ENCODE peak calls at places on chromosome 17, in ten cellular contexts. X is K562, U is IMR-90, M is ovary, C is PC-9, Q is tibial nerve, F is choroid plexus epithelial cell, D is spleen, Y is cardiac muscle cell, H is fibroblast of lung. R is an unnamed sample.

GRCh38 chr17:10738516-10739258 is 8.9 kb upstream of the TMEM220 start:
- DNase-seq in X (no peak), U (no peak), M (no peak), C (no peak), Q (no peak), F (no peak), D (no peak), Y (peak), H (no peak), R (no peak)

GRCh38 chr17:51034800-51035199 is 85.9 kb downstream of the SPAG9 start:
- DNase-seq in X (no peak), U (no peak), M (no peak), C (no peak), Q (no peak), F (no peak), D (no peak), Y (no peak), H (no peak), R (no peak)

GRCh38 chr17:55496094-55496881 is 15.0 kb downstream of the SMIM36 start:
- DNase-seq in X (no peak), U (peak), M (no peak), C (no peak), Q (no peak), F (peak), D (no peak), Y (peak), H (peak), R (peak)

GRCh38 chr17:83067071-83067717 is 12.2 kb upstream of the METRNL start:
- DNase-seq in X (no peak), U (no peak), M (peak), C (no peak), Q (peak), F (no peak), D (peak), Y (no peak), H (no peak), R (no peak)

GRCh38 chr17:77728022-77728671 is 230.4 kb upstream of the TNRC6C start:
- DNase-seq in X (no peak), U (no peak), M (no peak), C (no peak), Q (peak), F (peak), D (no peak), Y (peak), H (no peak), R (no peak)

GRCh38 chr17:74960739-74961342 is 11.7 kb downstream of the HID1 start:
- DNase-seq in X (peak), U (peak), M (no peak), C (peak), Q (no peak), F (peak), D (no peak), Y (peak), H (peak), R (peak)

GRCh38 chr17:29138184-29138955 is 41.8 kb downstream of the MYO18A start:
- DNase-seq in X (no peak), U (peak), M (no peak), C (no peak), Q (no peak), F (no peak), D (no peak), Y (no peak), H (peak), R (peak)

GRCh38 chr17:63479495-63480184 is 2.8 kb downstream of the ACE start:
- DNase-seq in X (no peak), U (no peak), M (no peak), C (no peak), Q (no peak), F (no peak), D (peak), Y (no peak), H (no peak), R (no peak)

GRCh38 chr17:73548620-73549311 is 95.5 kb downstream of the SDK2 start:
- DNase-seq in X (no peak), U (no peak), M (no peak), C (no peak), Q (no peak), F (no peak), D (no peak), Y (no peak), H (no peak), R (peak)

GRCh38 chr17:8119575-8120519 is 1.5 kb upstream of the ALOXE3 start:
- DNase-seq in X (no peak), U (peak), M (peak), C (peak), Q (peak), F (peak), D (peak), Y (peak), H (peak), R (peak)

DNA sequence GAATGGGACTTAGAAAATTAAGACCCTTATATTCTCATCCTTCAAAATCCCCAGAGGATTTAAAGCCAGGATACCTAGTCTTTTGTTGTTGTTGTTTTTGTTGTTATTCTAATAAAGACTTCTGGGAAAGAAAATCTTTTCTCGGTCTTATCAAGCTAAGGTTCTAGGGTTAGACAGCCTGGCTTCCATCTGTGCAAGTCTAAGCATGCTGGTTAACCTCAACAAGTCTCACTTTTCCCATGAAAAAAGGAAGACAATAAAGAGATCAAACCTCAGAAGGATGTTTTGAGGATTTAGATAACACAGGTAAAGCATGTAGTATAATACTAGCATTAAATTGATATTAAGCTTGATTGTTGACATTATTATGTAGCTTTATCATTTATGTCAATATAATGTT is 486.4 kb upstream of the SOX9 start:
- DNase-seq in X (no peak), U (no peak), M (no peak), C (no peak), Q (no peak), F (no peak), D (no peak), Y (no peak), H (peak), R (peak)
- H3K4me3 ChIP-seq in X (no peak), U (no peak), M (no peak), C (no peak), Q (no peak), F (no peak), D (no peak), Y (no peak), H (no peak), R (no peak)

DNA sequence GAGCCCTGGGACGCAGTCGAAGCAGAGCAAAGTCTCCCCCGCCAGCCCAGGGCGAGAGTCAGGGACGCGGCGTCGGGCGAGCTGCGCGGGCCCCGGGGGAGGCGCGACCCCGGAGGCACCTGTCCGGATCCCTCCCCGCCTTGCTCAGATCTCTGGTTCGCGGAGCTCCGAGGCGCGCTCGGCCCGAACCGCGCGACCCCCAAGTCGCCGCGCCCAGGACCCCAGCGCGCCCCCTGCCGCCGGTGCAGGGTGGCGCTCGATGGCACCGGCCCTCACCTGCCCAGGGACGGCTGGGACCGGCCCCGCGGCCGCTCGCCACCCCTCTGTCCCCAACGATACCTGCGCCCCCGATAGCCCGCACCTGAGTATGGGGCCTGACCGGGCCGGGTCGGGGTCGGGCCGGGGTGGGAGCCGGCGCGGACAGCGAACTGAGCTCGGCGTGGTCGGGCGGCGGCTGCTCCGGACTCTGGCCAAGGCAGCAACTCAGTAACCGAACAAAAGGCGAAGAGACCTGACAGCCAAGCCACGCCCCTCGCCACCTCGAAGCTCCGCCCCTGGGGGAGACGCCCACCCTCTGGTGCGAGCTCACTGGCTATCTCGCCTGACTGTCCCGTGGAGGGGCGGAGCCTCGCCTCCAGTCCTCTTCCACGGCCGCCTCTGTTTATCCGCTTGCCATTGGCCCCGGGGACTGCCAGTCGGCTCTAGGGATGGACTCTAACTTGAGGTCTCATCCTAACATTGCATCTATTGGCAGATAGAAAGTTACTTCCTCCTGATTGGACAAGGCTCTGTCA is at the start of gene JUP:
- DNase-seq in X (peak), U (peak), M (peak), C (peak), Q (peak), F (peak), D (peak), Y (peak), H (peak), R (peak)
- TF ChIP-seq CTCF in X (peak), U (peak), M (peak), C (peak), Q (peak), F (peak), D (peak), Y (peak), H (peak), R (no peak)

GRCh38 chr17:66540131-66540781 is 237.8 kb downstream of the PRKCA start:
- DNase-seq in X (no peak), U (peak), M (peak), C (no peak), Q (peak), F (peak), D (no peak), Y (peak), H (peak), R (peak)
- H3K4me3 ChIP-seq in X (no peak), U (no peak), M (no peak), C (no peak), Q (no peak), F (peak), D (no peak), Y (no peak), H (peak), R (no peak)

GRCh38 chr17:41615454-41615853 is 2.9 kb upstream of the KRT16 start:
- DNase-seq in X (no peak), U (no peak), M (no peak), C (peak), Q (no peak), F (no peak), D (no peak), Y (no peak), H (peak), R (peak)
- TF ChIP-seq CTCF in X (no peak), U (no peak), M (no peak), C (no peak), Q (no peak), F (no peak), D (no peak), Y (no peak), H (no peak), R (peak)

GRCh38 chr17:78934681-78935418 is 9.7 kb upstream of the TIMP2 start:
- DNase-seq in X (no peak), U (peak), M (peak), C (no peak), Q (no peak), F (no peak), D (no peak), Y (no peak), H (peak), R (no peak)
- H3K4me3 ChIP-seq in X (no peak), U (no peak), M (peak), C (peak), Q (no peak), F (no peak), D (no peak), Y (no peak), H (no peak), R (no peak)

DNA sequence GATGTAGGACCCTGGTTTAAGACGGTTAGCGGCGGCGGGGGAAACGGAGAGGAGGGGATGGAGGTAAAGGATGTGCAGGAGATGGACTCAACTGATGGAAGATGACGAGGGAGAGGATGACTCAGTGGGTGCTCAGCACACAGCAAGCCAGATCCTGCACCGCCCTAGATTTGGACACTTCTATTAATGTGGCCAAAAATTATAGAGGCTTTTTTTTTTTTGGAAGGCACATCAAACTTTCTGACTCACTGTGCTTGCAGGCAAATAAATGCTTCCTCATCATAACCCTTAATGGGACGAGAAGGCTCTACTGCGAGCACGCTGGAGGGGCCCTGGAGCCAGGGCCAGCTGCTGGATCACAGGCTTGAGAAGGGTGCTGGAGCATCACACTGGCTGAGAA is 36.0 kb downstream of the RTN4RL1 start:
- DNase-seq in X (no peak), U (peak), M (peak), C (peak), Q (no peak), F (peak), D (no peak), Y (peak), H (peak), R (peak)
- TF ChIP-seq CTCF in X (no peak), U (no peak), M (no peak), C (no peak), Q (no peak), F (no peak), D (no peak), Y (no peak), H (no peak), R (no peak)

GRCh38 chr17:81715107-81715871 is 3.2 kb downstream of the SLC25A10 start:
- DNase-seq in X (no peak), U (no peak), M (no peak), C (no peak), Q (no peak), F (no peak), D (no peak), Y (no peak), H (no peak), R (no peak)

GRCh38 chr17:81712468-81713003 is 452 bp downstream of the SLC25A10 start:
- DNase-seq in X (peak), U (no peak), M (no peak), C (peak), Q (no peak), F (peak), D (no peak), Y (peak), H (no peak), R (peak)

GRCh38 chr17:81713004-81713555 is 996 bp downstream of the SLC25A10 start:
- DNase-seq in X (no peak), U (no peak), M (no peak), C (peak), Q (no peak), F (no peak), D (peak), Y (peak), H (no peak), R (peak)

GRCh38 chr17:81714412-81715106 is 2.5 kb downstream of the SLC25A10 start:
- DNase-seq in X (no peak), U (no peak), M (no peak), C (no peak), Q (no peak), F (no peak), D (no peak), Y (no peak), H (no peak), R (no peak)

DNA sequence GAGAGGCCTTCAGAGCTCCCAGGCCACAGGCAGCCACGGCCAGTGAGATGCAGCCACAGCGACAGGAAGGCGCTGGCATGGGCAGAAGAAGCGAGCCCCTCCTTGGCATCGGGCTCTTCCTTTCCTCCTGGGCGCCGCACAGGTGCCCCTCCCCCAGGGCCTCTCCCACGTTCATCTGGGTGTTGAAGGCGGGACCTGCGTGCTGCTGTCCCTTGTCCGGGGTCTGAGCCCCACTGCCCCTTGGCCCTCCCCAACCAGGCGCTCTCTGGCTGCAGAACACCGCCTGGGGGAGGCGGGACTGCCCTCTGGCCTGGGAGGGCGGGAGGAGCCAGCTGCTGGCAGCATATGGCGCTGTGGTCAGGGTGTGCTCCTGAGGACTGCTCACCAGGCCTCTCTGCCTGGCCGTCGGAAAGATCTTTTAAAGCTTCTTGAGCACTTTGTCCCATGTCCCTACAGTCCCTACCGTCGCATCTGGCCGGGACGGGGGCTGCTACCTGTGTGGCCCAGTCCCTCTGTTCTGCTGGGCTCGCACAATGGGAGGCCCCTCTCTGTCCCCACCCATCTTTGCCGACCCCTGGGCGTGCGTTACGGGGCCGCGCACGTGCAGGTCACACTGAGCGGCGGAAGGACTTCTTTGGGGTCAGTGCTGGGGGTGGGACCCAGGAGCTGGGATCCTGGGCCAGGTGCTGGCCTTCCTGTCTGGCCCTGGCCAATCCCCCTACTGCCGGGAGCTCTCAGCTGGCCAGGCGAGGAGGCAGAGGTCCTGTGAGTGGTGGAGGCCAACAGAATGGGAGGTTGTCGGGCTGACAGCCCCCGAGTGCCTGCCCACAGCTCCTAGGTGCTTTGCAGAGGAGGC is 1.7 kb downstream of the SLC25A10 start:
- DNase-seq in X (peak), U (no peak), M (no peak), C (peak), Q (no peak), F (no peak), D (peak), Y (no peak), H (no peak), R (no peak)
- H3K4me3 ChIP-seq in X (peak), U (no peak), M (no peak), C (peak), Q (peak), F (no peak), D (no peak), Y (no peak), H (no peak), R (peak)

GRCh38 chr17:38871992-38872605 is 2.2 kb downstream of the LASP1 start:
- DNase-seq in X (no peak), U (no peak), M (no peak), C (no peak), Q (no peak), F (no peak), D (peak), Y (no peak), H (no peak), R (no peak)

GRCh38 chr17:38870259-38871165 is 654 bp downstream of the LASP1 start:
- DNase-seq in X (peak), U (peak), M (peak), C (peak), Q (peak), F (peak), D (peak), Y (peak), H (peak), R (peak)

GRCh38 chr17:38872671-38873385 is 3.0 kb downstream of the LASP1 start:
- DNase-seq in X (no peak), U (no peak), M (no peak), C (no peak), Q (no peak), F (no peak), D (no peak), Y (no peak), H (no peak), R (no peak)

GRCh38 chr17:38869647-38870258 is at the start of gene LASP1:
- DNase-seq in X (peak), U (peak), M (peak), C (peak), Q (peak), F (peak), D (peak), Y (peak), H (peak), R (peak)

GRCh38 chr17:38871247-38871991 is 1.6 kb downstream of the LASP1 start:
- DNase-seq in X (peak), U (peak), M (peak), C (peak), Q (peak), F (peak), D (peak), Y (peak), H (peak), R (peak)
- TF ChIP-seq CTCF in X (peak), U (peak), M (no peak), C (peak), Q (peak), F (no peak), D (no peak), Y (peak), H (no peak), R (no peak)

DNA sequence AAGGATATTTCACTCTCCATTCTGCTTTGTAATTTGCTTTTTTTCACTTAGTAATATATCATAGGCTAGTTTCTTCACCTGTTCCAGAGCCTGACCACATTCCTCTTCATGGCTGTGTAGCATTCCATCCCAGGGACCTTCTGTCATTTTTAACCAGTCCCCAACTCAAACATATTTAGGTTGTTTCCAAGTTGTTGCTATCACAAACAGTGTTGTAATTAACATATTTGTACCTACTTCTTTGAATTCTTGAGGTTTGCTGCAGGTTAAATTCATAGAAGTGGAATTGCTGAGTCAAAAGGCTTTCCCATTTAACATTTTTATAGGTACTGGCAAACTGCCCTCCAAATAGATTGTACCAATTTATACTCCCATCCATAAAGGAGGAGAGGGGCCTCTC is 65.1 kb upstream of the MED9 start:
- DNase-seq in X (no peak), U (no peak), M (no peak), C (no peak), Q (no peak), F (no peak), D (no peak), Y (no peak), H (peak), R (no peak)
- H3K4me3 ChIP-seq in X (no peak), U (no peak), M (no peak), C (no peak), Q (no peak), F (no peak), D (no peak), Y (no peak), H (no peak), R (no peak)

GRCh38 chr17:2402517-2402916 is 1.7 kb upstream of the MNT start:
- DNase-seq in X (no peak), U (no peak), M (no peak), C (no peak), Q (no peak), F (no peak), D (peak), Y (no peak), H (no peak), R (no peak)

GRCh38 chr17:2400474-2400866 is 390 bp downstream of the MNT start:
- DNase-seq in X (peak), U (no peak), M (peak), C (peak), Q (no peak), F (peak), D (peak), Y (peak), H (peak), R (peak)

GRCh38 chr17:2399572-2400473 is 1.0 kb downstream of the MNT start:
- DNase-seq in X (peak), U (peak), M (peak), C (peak), Q (peak), F (peak), D (peak), Y (peak), H (peak), R (peak)

GRCh38 chr17:2401426-2402221 is 764 bp upstream of the MNT start:
- DNase-seq in X (peak), U (peak), M (peak), C (peak), Q (peak), F (peak), D (peak), Y (peak), H (peak), R (peak)

DNA sequence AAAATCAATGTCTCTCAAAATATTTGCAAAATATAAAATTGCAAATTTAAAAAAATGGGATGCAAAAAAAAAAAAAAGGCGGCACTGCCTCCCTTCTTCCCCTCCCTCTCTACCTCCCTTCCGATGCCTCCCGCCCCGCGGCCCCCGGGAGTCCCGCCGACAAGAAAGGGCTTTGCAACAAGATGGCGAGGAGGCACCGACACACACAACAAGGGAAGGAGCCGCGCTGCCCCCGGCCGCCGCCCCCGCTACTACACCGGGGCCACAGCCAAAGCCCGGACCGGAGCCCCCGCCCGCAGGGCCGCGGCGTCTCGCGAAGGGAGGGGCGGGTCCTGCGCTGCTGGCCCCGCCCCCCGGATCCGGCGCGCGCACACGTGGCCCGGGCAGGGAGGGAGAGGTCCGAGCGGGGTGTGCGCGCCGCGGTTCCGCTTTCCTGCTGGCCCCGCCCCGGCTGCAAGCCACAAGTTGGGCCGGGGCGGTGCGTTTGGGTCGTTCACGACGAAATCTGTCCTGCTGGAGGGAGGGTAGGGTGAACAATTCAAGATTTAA is at the start of gene MNT:
- DNase-seq in X (peak), U (peak), M (peak), C (peak), Q (peak), F (peak), D (peak), Y (peak), H (peak), R (peak)
- TF ChIP-seq CTCF in X (peak), U (no peak), M (peak), C (no peak), Q (peak), F (no peak), D (peak), Y (no peak), H (no peak), R (no peak)

R was measured in epithelial cell of esophagus.